ENCODE peak calls at places on chromosomes 11 and 22, in five cellular contexts. One of them, this sample, is unnamed.

GRCh38 chr11:2741377-2742131 is 41.8 kb upstream of the KCNQ1OT1 start:
- DNase-seq in H9: no peak
- DNase-seq in T-helper 1 cell: no peak
- DNase-seq in non-pigmented ciliary epithelial cell: no peak
- DNase-seq in omental fat pad: no peak
- DNase-seq in this sample: no peak

GRCh38 chr11:63537293-63538101 is 889 bp downstream of the PLAAT4 start:
- DNase-seq in H9: no peak
- DNase-seq in non-pigmented ciliary epithelial cell: no peak
- DNase-seq in T-helper 1 cell: peak
- DNase-seq in omental fat pad: no peak
- DNase-seq in this sample: peak

GRCh38 chr22:36435516-36436415 is 45.7 kb downstream of the TXN2 start:
- DNase-seq in T-helper 1 cell: peak
- DNase-seq in H9: peak
- DNase-seq in non-pigmented ciliary epithelial cell: no peak
- DNase-seq in omental fat pad: no peak
- DNase-seq in this sample: no peak

GRCh38 chr22:22425366-22425765 is 83.2 kb downstream of the ZNF280B start:
- DNase-seq in T-helper 1 cell: no peak
- DNase-seq in H9: no peak
- DNase-seq in omental fat pad: no peak
- DNase-seq in non-pigmented ciliary epithelial cell: no peak
- DNase-seq in this sample: no peak

GRCh38 chr11:12706531-12707499 is 32.6 kb downstream of the TEAD1 start:
- DNase-seq in non-pigmented ciliary epithelial cell: no peak
- DNase-seq in T-helper 1 cell: no peak
- DNase-seq in H9: no peak
- DNase-seq in omental fat pad: no peak
- DNase-seq in this sample: no peak

GRCh38 chr22:36417281-36417686 is 29.5 kb upstream of the MYH9 start:
- DNase-seq in non-pigmented ciliary epithelial cell: no peak
- DNase-seq in T-helper 1 cell: no peak
- DNase-seq in omental fat pad: no peak
- DNase-seq in H9: no peak
- DNase-seq in this sample: no peak

GRCh38 chr22:36026741-36027140 is 1.9 kb downstream of the RBFOX2 start:
- DNase-seq in omental fat pad: no peak
- DNase-seq in T-helper 1 cell: no peak
- DNase-seq in non-pigmented ciliary epithelial cell: no peak
- DNase-seq in H9: no peak
- DNase-seq in this sample: no peak

GRCh38 chr22:30078320-30079311 is 1.6 kb upstream of the HORMAD2 start:
- DNase-seq in non-pigmented ciliary epithelial cell: no peak
- DNase-seq in H9: no peak
- DNase-seq in omental fat pad: no peak
- DNase-seq in T-helper 1 cell: peak
- DNase-seq in this sample: no peak

GRCh38 chr11:2413735-2414579 is 13.4 kb downstream of the TSSC4 start:
- DNase-seq in H9: peak
- DNase-seq in non-pigmented ciliary epithelial cell: no peak
- DNase-seq in omental fat pad: no peak
- DNase-seq in T-helper 1 cell: no peak
- DNase-seq in this sample: no peak

GRCh38 chr11:108819957-108820356 is 155.1 kb downstream of the DDX10 start:
- DNase-seq in T-helper 1 cell: no peak
- DNase-seq in non-pigmented ciliary epithelial cell: no peak
- DNase-seq in omental fat pad: no peak
- DNase-seq in H9: no peak
- DNase-seq in this sample: no peak

GRCh38 chr11:66081505-66081904 is 11.4 kb downstream of the PACS1 start:
- DNase-seq in omental fat pad: no peak
- DNase-seq in T-helper 1 cell: peak
- DNase-seq in non-pigmented ciliary epithelial cell: no peak
- DNase-seq in H9: no peak
- DNase-seq in this sample: no peak

GRCh38 chr22:40764743-40765441 is 54.3 kb downstream of the SLC25A17 start:
- DNase-seq in non-pigmented ciliary epithelial cell: peak
- DNase-seq in T-helper 1 cell: no peak
- DNase-seq in H9: no peak
- DNase-seq in omental fat pad: no peak
- DNase-seq in this sample: no peak

GRCh38 chr11:9784602-9785315 is 120.9 kb downstream of the SWAP70 start:
- DNase-seq in omental fat pad: no peak
- DNase-seq in T-helper 1 cell: no peak
- DNase-seq in H9: no peak
- DNase-seq in non-pigmented ciliary epithelial cell: no peak
- DNase-seq in this sample: no peak

GRCh38 chr11:69950120-69950519 is 128.0 kb upstream of the ANO1 start:
- DNase-seq in H9: peak
- DNase-seq in T-helper 1 cell: no peak
- DNase-seq in omental fat pad: no peak
- DNase-seq in non-pigmented ciliary epithelial cell: no peak
- DNase-seq in this sample: no peak

GRCh38 chr11:81470446-81470845 is 1263.2 kb downstream of the FAM181B start:
- DNase-seq in H9: no peak
- DNase-seq in omental fat pad: no peak
- DNase-seq in non-pigmented ciliary epithelial cell: no peak
- DNase-seq in T-helper 1 cell: no peak
- DNase-seq in this sample: no peak

GRCh38 chr22:37566903-37567798 is 6.9 kb downstream of the CDC42EP1 start:
- DNase-seq in omental fat pad: peak
- DNase-seq in non-pigmented ciliary epithelial cell: no peak
- DNase-seq in H9: peak
- DNase-seq in T-helper 1 cell: peak
- DNase-seq in this sample: no peak